ENCODE peak calls at places on chromosomes 6 and 20, in ten cellular contexts. P is HepG2, M is GM12892, B is IMR-90, O is endothelial cell of umbilical vein, D is heart left ventricle, W is GM12878, L is tibial nerve, Z is ovary, V is adrenal gland. I is an unnamed sample.

GRCh38 chr6:9520417-9521151 is 894.3 kb downstream of the TFAP2A start:
- DNase-seq in V (no peak), L (no peak), Z (no peak), O (peak), M (no peak), W (peak), B (peak), D (no peak), P (no peak), I (no peak)

GRCh38 chr6:2764610-2765165 is 505 bp upstream of the WRNIP1 start:
- DNase-seq in P (peak), D (peak), V (peak), M (peak), B (peak), L (no peak), W (no peak), Z (peak), O (no peak), I (peak)

GRCh38 chr6:74177496-74177895 is 481.5 kb downstream of the CD109 start:
- DNase-seq in V (no peak), B (peak), L (no peak), P (no peak), O (no peak), D (no peak), M (no peak), Z (no peak), W (no peak), I (no peak)

GRCh38 chr20:45087115-45087785 is 13.7 kb downstream of the KCNS1 start:
- DNase-seq in B (no peak), W (no peak), Z (no peak), M (no peak), D (no peak), V (no peak), P (no peak), L (no peak), O (no peak), I (no peak)

GRCh38 chr6:63805808-63806572 is 170.4 kb downstream of the PHF3 start:
- DNase-seq in Z (no peak), B (peak), L (no peak), P (peak), V (peak), D (no peak), O (peak), M (no peak), W (no peak), I (no peak)

GRCh38 chr20:32966881-32967781 is 37.1 kb downstream of the SUN5 start:
- DNase-seq in O (no peak), L (no peak), W (peak), P (no peak), M (no peak), V (no peak), Z (no peak), B (no peak), D (no peak), I (no peak)

GRCh38 chr6:147043994-147044477 is 160.2 kb upstream of the STXBP5 start:
- DNase-seq in V (no peak), L (no peak), M (no peak), P (no peak), Z (no peak), O (peak), B (peak), W (no peak), D (no peak), I (no peak)

GRCh38 chr20:31593221-31594001 is 11.7 kb upstream of the ID1 start:
- DNase-seq in Z (no peak), B (peak), D (no peak), W (no peak), V (no peak), M (no peak), L (no peak), O (peak), P (peak), I (no peak)

GRCh38 chr6:76792394-76792793 is 670.9 kb downstream of the HTR1B start:
- DNase-seq in L (no peak), O (no peak), Z (no peak), P (no peak), W (no peak), V (no peak), D (no peak), B (peak), M (no peak), I (no peak)

GRCh38 chr6:54074109-54074508 is 37.1 kb upstream of the MLIP start:
- DNase-seq in B (no peak), P (no peak), D (no peak), V (no peak), M (no peak), W (no peak), Z (no peak), L (no peak), O (no peak), I (no peak)

GRCh38 chr6:137745321-137745720 is 121.7 kb upstream of the TNFAIP3 start:
- DNase-seq in B (no peak), V (no peak), M (no peak), O (no peak), Z (no peak), W (no peak), D (no peak), L (no peak), P (no peak), I (no peak)

GRCh38 chr6:29989211-29989610 is 46.9 kb downstream of the HLA-A start:
- DNase-seq in D (no peak), O (no peak), Z (no peak), L (no peak), W (no peak), M (no peak), P (no peak), B (no peak), V (no peak), I (no peak)

GRCh38 chr20:10065154-10065833 is 30.5 kb downstream of the ANKEF1 start:
- DNase-seq in M (no peak), B (peak), V (no peak), P (no peak), L (no peak), W (no peak), D (no peak), Z (no peak), O (no peak), I (no peak)

GRCh38 chr6:134081506-134081905 is 29.1 kb upstream of the SLC2A12 start:
- DNase-seq in O (no peak), Z (no peak), D (no peak), W (no peak), V (no peak), M (no peak), L (no peak), P (no peak), B (no peak), I (no peak)

GRCh38 chr20:48744515-48744914 is 83.3 kb downstream of the PREX1 start:
- DNase-seq in B (no peak), V (no peak), L (no peak), W (no peak), P (no peak), O (no peak), M (no peak), D (no peak), Z (no peak), I (no peak)

GRCh38 chr20:1809611-1810510 is 85.3 kb upstream of the SIRPA start:
- DNase-seq in V (no peak), M (no peak), L (no peak), D (no peak), W (no peak), O (peak), Z (no peak), P (no peak), B (peak), I (no peak)

GRCh38 chr20:23131766-23132165 is 45.6 kb upstream of the CD93 start:
- DNase-seq in B (no peak), D (no peak), W (no peak), Z (no peak), V (no peak), L (no peak), P (no peak), O (peak), M (no peak), I (peak)

GRCh38 chr20:52500150-52500549 is 308.6 kb upstream of the ZFP64 start:
- DNase-seq in B (no peak), D (no peak), L (no peak), M (no peak), P (no peak), W (no peak), V (no peak), Z (no peak), O (peak), I (no peak)

GRCh38 chr6:56408976-56409375 is 161.6 kb upstream of the COL21A1 start:
- DNase-seq in Z (no peak), B (no peak), P (no peak), O (no peak), W (no peak), M (no peak), D (no peak), L (no peak), V (no peak), I (no peak)

GRCh38 chr6:108846628-108847027 is 1.6 kb upstream of the ARMC2 start:
- DNase-seq in V (no peak), P (no peak), D (no peak), O (no peak), L (no peak), M (no peak), Z (no peak), B (no peak), W (no peak), I (no peak)

GRCh38 chr6:160955508-160956295 is 35.9 kb upstream of the MAP3K4 start:
- DNase-seq in V (no peak), L (no peak), D (no peak), Z (no peak), P (no peak), W (no peak), M (no peak), B (no peak), O (no peak), I (peak)

GRCh38 chr6:17101422-17102257 is at the start of gene STMND1:
- DNase-seq in O (peak), D (peak), P (no peak), V (peak), W (no peak), M (peak), B (peak), L (no peak), Z (no peak), I (no peak)

GRCh38 chr20:46435146-46435545 is 28.7 kb upstream of the ELMO2 start:
- DNase-seq in O (no peak), Z (no peak), B (no peak), D (no peak), P (no peak), L (no peak), V (no peak), W (no peak), M (no peak), I (no peak)

GRCh38 chr6:143515766-143516355 is 4.3 kb upstream of the FUCA2 start:
- DNase-seq in P (no peak), V (no peak), Z (no peak), W (no peak), O (no peak), L (no peak), B (no peak), M (no peak), D (no peak), I (no peak)

GRCh38 chr6:143513410-143513809 is 1.9 kb upstream of the FUCA2 start:
- DNase-seq in W (no peak), B (no peak), L (no peak), P (peak), V (peak), Z (no peak), M (no peak), O (no peak), D (no peak), I (peak)

GRCh38 chr6:143507358-143508145 is 4.0 kb downstream of the FUCA2 start:
- DNase-seq in Z (no peak), W (no peak), M (no peak), O (no peak), D (no peak), L (no peak), B (peak), V (no peak), P (no peak), I (no peak)

GRCh38 chr6:143514996-143515760 is 3.7 kb upstream of the FUCA2 start:
- DNase-seq in D (peak), Z (peak), O (no peak), M (no peak), V (peak), B (no peak), W (no peak), L (no peak), P (no peak), I (no peak)

GRCh38 chr6:143510991-143511891 is at the start of gene FUCA2:
- DNase-seq in V (peak), D (peak), M (peak), B (peak), Z (peak), L (peak), O (peak), P (peak), W (peak), I (peak)
- TF ChIP-seq POLR2A in V (peak), D (no peak), M (peak), B (peak), Z (peak), L (peak), O (peak), P (peak), W (peak), I (peak)

DNA sequence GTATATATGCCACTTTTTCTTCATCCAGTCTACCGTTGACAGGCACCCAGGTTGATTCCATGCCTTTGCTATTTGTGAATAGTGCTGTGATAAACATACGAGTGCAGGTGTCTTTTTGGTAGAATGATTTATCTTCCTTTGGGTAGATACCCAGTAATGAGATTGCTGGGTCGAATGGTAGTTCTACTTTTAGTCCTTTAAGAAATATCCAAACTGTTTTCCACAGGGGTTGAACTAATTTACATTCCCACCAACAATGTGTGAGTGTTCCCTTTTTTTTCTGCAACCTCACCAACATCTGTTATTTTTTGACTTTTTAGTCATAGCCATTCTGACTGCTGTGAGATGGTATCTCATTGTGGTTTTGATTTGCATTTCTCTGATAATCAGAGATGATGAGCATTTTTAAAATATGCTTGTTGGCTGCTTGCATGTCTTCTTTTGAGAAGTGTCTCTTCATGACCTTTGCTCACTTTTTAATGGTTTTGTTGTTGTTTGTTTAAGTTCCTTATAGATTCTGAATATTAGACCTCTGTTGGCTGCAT is 1.9 kb upstream of the ZNF831 start:
- DNase-seq in O (no peak), W (no peak), Z (no peak), D (no peak), M (no peak), P (no peak), B (no peak), L (no peak), V (no peak), I (no peak)
- TF ChIP-seq POLR2A in O (no peak), W (no peak), Z (no peak), D (no peak), M (no peak), P (no peak), B (no peak), L (no peak), V (no peak), I (no peak)

DNA sequence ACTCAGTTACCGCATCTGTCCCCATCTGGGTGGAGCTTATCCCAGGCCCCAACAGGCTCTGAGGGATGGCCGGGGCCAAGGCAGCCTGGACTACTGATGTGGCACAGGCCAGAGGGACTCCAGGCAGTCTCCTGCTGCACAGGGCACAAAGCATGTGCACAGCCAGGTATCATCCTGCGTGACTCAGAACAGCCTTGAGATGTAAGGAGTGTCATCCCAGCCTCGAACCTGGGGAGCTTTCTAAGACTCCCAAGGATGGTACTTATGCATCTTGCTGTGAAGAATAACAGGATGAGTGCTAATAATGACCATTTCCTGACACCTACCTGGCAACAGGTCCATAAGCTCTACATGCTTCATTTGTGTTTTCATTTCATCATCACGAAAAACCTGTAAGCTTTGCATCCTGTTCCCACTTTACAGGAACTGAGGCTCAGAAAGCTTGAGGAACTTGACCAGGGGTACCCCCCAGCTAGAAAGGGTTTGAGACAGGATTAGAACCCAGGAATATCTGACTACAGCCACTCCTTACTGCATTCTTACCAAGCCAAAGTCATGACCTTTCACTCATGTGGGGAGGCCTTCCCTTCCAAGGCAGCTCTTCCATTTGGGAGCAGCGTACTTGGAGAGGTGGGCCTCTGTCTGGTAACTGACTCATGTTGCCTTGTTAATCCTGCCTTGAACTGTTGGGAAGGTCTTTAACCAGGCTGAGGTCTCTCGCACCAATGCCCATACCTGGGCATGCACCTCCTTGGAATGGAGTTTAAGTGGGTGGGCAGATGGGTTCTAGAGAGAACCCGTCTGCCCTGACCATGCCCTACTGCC is 1.9 kb downstream of the TRIB3 start:
- DNase-seq in Z (no peak), L (no peak), W (no peak), O (no peak), D (no peak), V (peak), P (no peak), M (no peak), B (no peak), I (no peak)
- TF ChIP-seq POLR2A in Z (no peak), L (no peak), W (no peak), O (no peak), D (no peak), V (no peak), P (no peak), M (no peak), B (no peak), I (peak)

DNA sequence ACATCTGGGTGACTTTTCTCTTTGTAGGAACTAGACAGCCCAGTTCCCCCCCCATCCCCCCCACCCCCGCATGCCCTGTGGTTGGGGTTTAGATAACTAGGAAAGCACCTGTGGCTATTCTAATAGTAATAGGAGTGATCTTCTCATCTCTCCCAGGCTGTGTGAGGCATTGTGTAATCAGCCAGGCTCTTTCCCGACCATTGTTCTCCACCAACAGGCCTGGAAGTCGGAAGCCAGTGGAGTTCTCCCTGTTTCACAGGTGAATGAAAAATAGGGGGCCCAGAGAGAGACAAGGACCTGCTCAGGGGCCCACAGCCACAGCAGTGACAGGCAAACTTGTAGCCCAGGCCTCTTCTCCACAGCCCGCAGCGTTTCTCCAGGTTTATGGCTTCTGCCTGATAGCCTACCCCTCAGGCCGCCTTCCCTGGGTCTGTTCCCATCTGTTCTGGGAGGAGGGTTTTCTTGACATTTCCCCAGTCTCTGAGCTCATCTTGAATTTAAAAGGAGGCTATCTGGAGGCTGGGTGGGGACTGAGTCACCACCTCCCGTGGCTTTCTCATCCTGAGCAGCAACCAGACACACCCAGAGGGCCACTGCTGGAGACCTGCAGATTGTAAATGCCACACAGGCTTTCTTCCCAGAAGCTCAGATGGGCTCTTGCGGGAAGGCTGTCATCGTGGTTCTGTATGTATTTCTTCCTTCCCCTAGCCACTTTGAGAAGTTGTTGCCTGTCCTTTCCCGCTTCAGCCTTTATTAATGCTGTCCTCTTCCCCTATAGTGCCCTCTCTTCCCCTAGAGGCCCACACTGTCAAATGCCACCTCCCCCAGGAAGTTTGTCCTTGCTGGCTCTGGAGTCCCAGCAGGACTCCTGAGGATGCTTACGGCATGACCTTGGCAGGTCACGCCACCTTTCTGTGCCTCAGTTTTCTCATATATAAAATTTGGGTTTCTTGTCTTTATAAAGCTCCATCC is 75.9 kb upstream of the MYL9 start:
- DNase-seq in W (no peak), V (peak), L (peak), Z (peak), B (peak), M (no peak), O (peak), D (no peak), P (peak), I (peak)
- TF ChIP-seq POLR2A in W (no peak), V (no peak), L (peak), Z (no peak), B (no peak), M (no peak), O (no peak), D (no peak), P (no peak), I (no peak)

DNA sequence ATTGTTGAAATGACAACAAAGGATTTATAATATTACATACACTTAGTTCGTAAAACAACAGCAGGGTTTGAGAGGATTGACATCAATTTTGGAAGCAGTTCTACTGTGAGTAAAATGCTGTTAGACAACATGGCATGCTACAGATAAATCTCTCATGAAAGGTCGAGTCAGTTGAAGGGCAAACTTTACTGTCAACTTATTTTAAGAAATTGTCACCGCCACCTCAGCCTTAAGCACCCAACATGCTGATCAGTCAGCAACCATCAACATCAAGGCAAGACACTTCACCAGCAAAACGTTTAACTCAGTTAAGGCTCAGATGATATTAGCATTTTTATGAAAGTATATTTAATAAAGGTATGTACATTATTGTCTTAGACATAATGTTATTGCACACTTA is 31.0 kb downstream of the CYB5R4 start:
- DNase-seq in W (no peak), Z (no peak), D (no peak), B (no peak), L (no peak), O (no peak), M (no peak), P (no peak), V (no peak), I (no peak)
- TF ChIP-seq POLR2A in W (no peak), Z (no peak), D (no peak), B (no peak), L (no peak), O (no peak), M (no peak), P (no peak), V (no peak), I (no peak)

DNA sequence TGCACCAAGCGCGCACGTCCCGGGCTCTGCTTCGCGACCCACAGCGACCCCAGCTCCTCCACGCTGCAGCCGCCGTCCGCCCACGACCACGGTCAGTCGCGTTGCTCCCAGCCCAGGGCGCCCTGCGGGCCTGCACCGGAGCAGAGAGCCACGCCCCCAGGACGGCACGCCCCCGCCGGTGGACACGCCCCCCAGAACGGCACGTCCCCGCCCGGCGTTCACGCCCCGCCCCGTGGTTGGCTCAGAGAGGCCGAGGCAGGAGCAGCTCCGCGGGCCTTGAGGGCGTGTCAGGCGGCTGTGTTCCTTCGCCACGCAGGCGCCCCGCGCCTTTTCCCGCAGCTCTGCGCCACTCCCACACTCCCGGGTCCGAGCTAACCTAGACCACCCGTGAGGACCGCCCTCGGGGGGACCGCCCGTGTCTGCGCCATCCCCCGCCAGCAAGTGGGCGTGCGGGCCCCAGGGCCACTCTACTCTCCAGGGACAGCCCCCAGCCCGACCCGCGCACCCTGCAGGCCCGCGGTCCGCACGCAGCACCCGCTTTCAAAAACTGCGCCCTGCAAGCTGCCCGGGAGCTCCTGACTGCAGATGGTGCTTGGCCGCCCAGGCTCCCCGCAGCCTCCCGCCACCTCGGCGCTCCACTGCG is at the start of gene RNASET2:
- DNase-seq in L (peak), P (peak), M (peak), W (no peak), B (peak), O (peak), V (peak), Z (peak), D (peak), I (peak)
- TF ChIP-seq POLR2A in L (peak), P (no peak), M (peak), W (peak), B (no peak), O (peak), V (peak), Z (peak), D (no peak), I (no peak)

GRCh38 chr20:50346372-50347347 is 156.0 kb downstream of the CEBPB start:
- DNase-seq in V (peak), D (peak), L (peak), M (no peak), W (no peak), P (no peak), O (peak), Z (peak), B (peak), I (no peak)
- TF ChIP-seq POLR2A in V (peak), D (no peak), L (no peak), M (no peak), W (no peak), P (no peak), O (no peak), Z (no peak), B (no peak), I (no peak)

I was measured in erythroblast.